ENCODE peak calls at places on chromosome 10, in five cellular contexts. One of them, this sample, is unnamed.
A peak's percentile ranks its signal among the peaks of the same experiment; 100 is the strongest.

GRCh38 chr10:34528320-34528719 is 286.8 kb downstream of the PARD3 start:
- DNase-seq in T-cell: no peak
- DNase-seq in memory B cell: no peak
- DNase-seq in tibial artery: no peak
- DNase-seq in effector memory CD4-positive, alpha-beta T cell: no peak
- DNase-seq in this sample: no peak

GRCh38 chr10:44180321-44181154 is 204.4 kb downstream of the CXCL12 start:
- DNase-seq in T-cell: no peak
- DNase-seq in memory B cell: no peak
- DNase-seq in tibial artery: no peak
- DNase-seq in effector memory CD4-positive, alpha-beta T cell: no peak
- DNase-seq in this sample: no peak

GRCh38 chr10:18071591-18071990 is 68.6 kb upstream of the CACNB2 start:
- DNase-seq in T-cell: no peak
- DNase-seq in memory B cell: no peak
- DNase-seq in tibial artery: no peak
- DNase-seq in effector memory CD4-positive, alpha-beta T cell: no peak
- DNase-seq in this sample: no peak

GRCh38 chr10:121511943-121512342 is 86.3 kb downstream of the FGFR2 start:
- DNase-seq in T-cell: no peak
- DNase-seq in memory B cell: no peak
- DNase-seq in tibial artery: no peak
- DNase-seq in effector memory CD4-positive, alpha-beta T cell: no peak
- DNase-seq in this sample: no peak

GRCh38 chr10:60188548-60188947 is 201.1 kb downstream of the ANK3 start:
- DNase-seq in T-cell: no peak
- DNase-seq in memory B cell: no peak
- DNase-seq in tibial artery: no peak
- DNase-seq in effector memory CD4-positive, alpha-beta T cell: no peak
- DNase-seq in this sample: no peak

GRCh38 chr10:84337199-84337598 is 8.8 kb downstream of the CCSER2 start:
- DNase-seq in T-cell: no peak
- DNase-seq in memory B cell: no peak
- DNase-seq in tibial artery: no peak
- DNase-seq in effector memory CD4-positive, alpha-beta T cell: no peak
- DNase-seq in this sample: no peak

GRCh38 chr10:109922976-109923921 is at the start of gene XPNPEP1:
- DNase-seq in T-cell: peak; percentile 73
- DNase-seq in memory B cell: peak; percentile 75
- DNase-seq in tibial artery: peak; percentile 94
- DNase-seq in effector memory CD4-positive, alpha-beta T cell: peak; percentile 67
- DNase-seq in this sample: no peak

GRCh38 chr10:12243860-12244620 is 48.1 kb downstream of the CDC123 start:
- DNase-seq in T-cell: no peak
- DNase-seq in memory B cell: peak; percentile 43
- DNase-seq in tibial artery: no peak
- DNase-seq in effector memory CD4-positive, alpha-beta T cell: no peak
- DNase-seq in this sample: no peak

GRCh38 chr10:59830601-59831259 is 75.6 kb downstream of the CCDC6 start:
- DNase-seq in T-cell: no peak
- DNase-seq in memory B cell: peak; percentile 28
- DNase-seq in tibial artery: no peak
- DNase-seq in effector memory CD4-positive, alpha-beta T cell: no peak
- DNase-seq in this sample: no peak

GRCh38 chr10:117365612-117366011 is 9.6 kb downstream of the PDZD8 start:
- DNase-seq in T-cell: no peak
- DNase-seq in memory B cell: no peak
- DNase-seq in tibial artery: no peak
- DNase-seq in effector memory CD4-positive, alpha-beta T cell: no peak
- DNase-seq in this sample: no peak

GRCh38 chr10:102669206-102670064 is 25.2 kb downstream of the TRIM8 start:
- DNase-seq in T-cell: no peak
- DNase-seq in memory B cell: no peak
- DNase-seq in tibial artery: peak; percentile 87
- DNase-seq in effector memory CD4-positive, alpha-beta T cell: no peak
- DNase-seq in this sample: no peak